ENCODE peak calls at places on chromosome 5, in seven cellular contexts. One of them, this sample, is unnamed. For H3K4me1, the result is how much of the 10 kb centered on the place peaks cover.

GRCh38 chr5:144230806-144231205 is 60.1 kb downstream of the KCTD16 start:
- DNase-seq in upper lobe of right lung: no peak
- DNase-seq in upper lobe of left lung: no peak
- DNase-seq in RWPE2: no peak
- DNase-seq in pancreas: no peak
- DNase-seq in IMR-90: no peak
- DNase-seq in thoracic aorta: no peak
- DNase-seq in this sample: no peak

GRCh38 chr5:171520300-171521170 is 101.1 kb downstream of the FGF18 start:
- DNase-seq in upper lobe of right lung: no peak
- DNase-seq in thoracic aorta: no peak
- DNase-seq in upper lobe of left lung: peak
- DNase-seq in pancreas: no peak
- DNase-seq in RWPE2: no peak
- DNase-seq in IMR-90: peak
- DNase-seq in this sample: no peak

GRCh38 chr5:56003179-56003578 is 8.4 kb upstream of the IL6ST start:
- DNase-seq in thoracic aorta: no peak
- DNase-seq in IMR-90: peak
- DNase-seq in upper lobe of left lung: no peak
- DNase-seq in upper lobe of right lung: no peak
- DNase-seq in pancreas: no peak
- DNase-seq in RWPE2: no peak
- DNase-seq in this sample: no peak

GRCh38 chr5:147554285-147554817 is 44.5 kb upstream of the DPYSL3 start:
- DNase-seq in IMR-90: peak
- DNase-seq in RWPE2: no peak
- DNase-seq in upper lobe of left lung: no peak
- DNase-seq in upper lobe of right lung: no peak
- DNase-seq in pancreas: no peak
- DNase-seq in thoracic aorta: no peak
- DNase-seq in this sample: no peak

GRCh38 chr5:143355710-143356109 is 47.8 kb downstream of the NR3C1 start:
- DNase-seq in thoracic aorta: no peak
- DNase-seq in upper lobe of left lung: no peak
- DNase-seq in RWPE2: peak
- DNase-seq in pancreas: no peak
- DNase-seq in IMR-90: peak
- DNase-seq in upper lobe of right lung: no peak
- DNase-seq in this sample: no peak

GRCh38 chr5:55923177-55923872 is 71.4 kb downstream of the IL6ST start:
- DNase-seq in pancreas: no peak
- DNase-seq in upper lobe of right lung: no peak
- DNase-seq in thoracic aorta: no peak
- DNase-seq in IMR-90: no peak
- DNase-seq in RWPE2: no peak
- DNase-seq in upper lobe of left lung: no peak
- DNase-seq in this sample: peak

GRCh38 chr5:36646507-36647023 is 40.2 kb downstream of the SLC1A3 start:
- DNase-seq in upper lobe of right lung: no peak
- DNase-seq in IMR-90: no peak
- DNase-seq in pancreas: no peak
- DNase-seq in thoracic aorta: no peak
- DNase-seq in RWPE2: no peak
- DNase-seq in upper lobe of left lung: no peak
- DNase-seq in this sample: no peak

GRCh38 chr5:159104058-159104651 is 4.4 kb upstream of the EBF1 start:
- DNase-seq in pancreas: no peak
- DNase-seq in upper lobe of left lung: peak
- DNase-seq in upper lobe of right lung: peak
- DNase-seq in thoracic aorta: no peak
- DNase-seq in IMR-90: peak
- DNase-seq in RWPE2: no peak
- DNase-seq in this sample: no peak

GRCh38 chr5:42995152-42995751 is 44.9 kb downstream of the ANXA2R start:
- DNase-seq in RWPE2: no peak
- DNase-seq in upper lobe of left lung: no peak
- DNase-seq in IMR-90: peak
- DNase-seq in thoracic aorta: no peak
- DNase-seq in pancreas: no peak
- DNase-seq in upper lobe of right lung: no peak
- DNase-seq in this sample: no peak

GRCh38 chr5:71757590-71758543 is 38.8 kb downstream of the CARTPT start:
- DNase-seq in upper lobe of left lung: no peak
- DNase-seq in thoracic aorta: peak
- DNase-seq in RWPE2: no peak
- DNase-seq in pancreas: no peak
- DNase-seq in upper lobe of right lung: no peak
- DNase-seq in IMR-90: peak
- DNase-seq in this sample: peak

GRCh38 chr5:143456952-143457547 is 53.6 kb upstream of the NR3C1 start:
- DNase-seq in upper lobe of right lung: no peak
- DNase-seq in thoracic aorta: no peak
- DNase-seq in IMR-90: peak
- DNase-seq in upper lobe of left lung: no peak
- DNase-seq in pancreas: no peak
- DNase-seq in RWPE2: no peak
- DNase-seq in this sample: no peak

GRCh38 chr5:82045526-82046267 is 73.9 kb downstream of the ATG10 start:
- DNase-seq in RWPE2: no peak
- DNase-seq in pancreas: no peak
- DNase-seq in upper lobe of right lung: no peak
- DNase-seq in upper lobe of left lung: no peak
- DNase-seq in IMR-90: peak
- DNase-seq in thoracic aorta: no peak
- DNase-seq in this sample: no peak

GRCh38 chr5:133461796-133462516 is 150.4 kb downstream of the FSTL4 start:
- DNase-seq in RWPE2: no peak
- DNase-seq in pancreas: no peak
- DNase-seq in upper lobe of left lung: no peak
- DNase-seq in upper lobe of right lung: no peak
- DNase-seq in IMR-90: no peak
- DNase-seq in thoracic aorta: no peak
- DNase-seq in this sample: peak

GRCh38 chr5:119274767-119275130 is 81.1 kb upstream of the TNFAIP8 start:
- DNase-seq in RWPE2: no peak
- DNase-seq in thoracic aorta: no peak
- DNase-seq in upper lobe of right lung: no peak
- DNase-seq in pancreas: no peak
- DNase-seq in upper lobe of left lung: no peak
- DNase-seq in IMR-90: peak
- DNase-seq in this sample: no peak

GRCh38 chr5:122392844-122393243 is 80.8 kb downstream of the SNCAIP start:
- DNase-seq in upper lobe of left lung: no peak
- DNase-seq in IMR-90: peak
- DNase-seq in upper lobe of right lung: no peak
- DNase-seq in pancreas: no peak
- DNase-seq in thoracic aorta: no peak
- DNase-seq in RWPE2: no peak
- DNase-seq in this sample: no peak

GRCh38 chr5:96714951-96715451 is 52.8 kb downstream of the CAST start:
- DNase-seq in pancreas: no peak
- DNase-seq in RWPE2: no peak
- DNase-seq in IMR-90: peak
- DNase-seq in upper lobe of left lung: no peak
- DNase-seq in upper lobe of right lung: no peak
- DNase-seq in thoracic aorta: peak
- DNase-seq in this sample: peak

GRCh38 chr5:6261256-6261655 is 117.1 kb downstream of the MED10 start:
- DNase-seq in RWPE2: peak
- DNase-seq in IMR-90: no peak
- DNase-seq in upper lobe of right lung: no peak
- DNase-seq in pancreas: no peak
- DNase-seq in thoracic aorta: no peak
- DNase-seq in upper lobe of left lung: no peak
- DNase-seq in this sample: no peak

GRCh38 chr5:149128023-149128875 is 13.0 kb upstream of the ABLIM3 start:
- DNase-seq in upper lobe of right lung: no peak
- DNase-seq in IMR-90: peak
- DNase-seq in RWPE2: no peak
- DNase-seq in pancreas: no peak
- DNase-seq in thoracic aorta: no peak
- DNase-seq in upper lobe of left lung: no peak
- DNase-seq in this sample: no peak

GRCh38 chr5:95723632-95724369 is 7.3 kb upstream of the RHOBTB3 start:
- DNase-seq in upper lobe of right lung: no peak
- DNase-seq in RWPE2: no peak
- DNase-seq in upper lobe of left lung: no peak
- DNase-seq in IMR-90: peak
- DNase-seq in pancreas: no peak
- DNase-seq in thoracic aorta: no peak
- DNase-seq in this sample: no peak

GRCh38 chr5:55276771-55277170 is 30.7 kb downstream of the DHX29 start:
- DNase-seq in pancreas: no peak
- DNase-seq in upper lobe of left lung: no peak
- DNase-seq in thoracic aorta: no peak
- DNase-seq in upper lobe of right lung: no peak
- DNase-seq in IMR-90: peak
- DNase-seq in RWPE2: no peak
- DNase-seq in this sample: no peak

DNA sequence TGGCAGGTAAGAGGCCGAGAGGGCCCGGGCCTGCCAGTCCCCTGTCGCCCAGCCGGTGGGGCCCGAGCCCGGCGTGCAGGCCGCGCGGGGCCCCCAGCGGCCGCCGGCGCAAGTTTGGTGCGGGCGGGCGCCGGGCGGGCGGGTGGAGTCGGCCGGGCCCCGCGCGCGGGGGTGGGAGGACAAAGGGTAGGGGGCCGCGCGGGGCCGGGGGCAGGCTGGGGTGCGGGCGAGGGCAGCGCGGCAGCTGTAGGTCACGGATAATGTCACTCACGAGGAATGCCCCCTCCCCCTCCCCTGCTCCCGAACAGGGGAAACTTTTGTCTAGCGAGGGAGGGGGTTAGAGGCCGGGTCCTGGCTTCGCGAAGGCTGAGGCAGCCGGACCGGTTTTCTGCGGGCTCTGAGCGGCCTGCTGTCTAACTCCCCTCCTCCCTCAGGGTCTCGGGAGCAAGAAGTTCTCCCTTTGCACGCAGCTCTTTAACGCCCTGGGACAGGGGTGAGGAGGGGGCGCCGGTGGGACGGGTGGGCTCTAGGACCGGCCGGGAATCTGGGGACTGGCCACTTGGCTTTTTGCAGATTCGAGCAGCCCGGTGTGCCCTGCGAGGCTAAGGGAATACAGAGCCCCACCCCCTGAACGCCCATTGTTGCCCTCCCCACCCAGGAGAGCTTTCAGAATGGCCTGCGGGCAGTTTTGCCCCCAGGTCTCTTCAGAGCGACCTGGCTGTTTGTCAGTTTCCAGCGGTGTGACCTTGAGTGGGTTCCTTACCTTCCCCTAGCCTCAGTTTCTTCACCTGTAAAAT is 21.3 kb upstream of the NDST1 start:
- DNase-seq in thoracic aorta: no peak
- DNase-seq in RWPE2: no peak
- DNase-seq in pancreas: peak
- DNase-seq in IMR-90: peak
- DNase-seq in upper lobe of right lung: peak
- DNase-seq in upper lobe of left lung: no peak
- DNase-seq in this sample: no peak
- H3K4me1 ChIP-seq in thoracic aorta: under half
- H3K4me1 ChIP-seq in RWPE2: under half
- H3K4me1 ChIP-seq in pancreas: under half
- H3K4me1 ChIP-seq in IMR-90: under half
- H3K4me1 ChIP-seq in upper lobe of right lung: under half
- H3K4me1 ChIP-seq in upper lobe of left lung: half or more
- H3K4me1 ChIP-seq in this sample: half or more

DNA sequence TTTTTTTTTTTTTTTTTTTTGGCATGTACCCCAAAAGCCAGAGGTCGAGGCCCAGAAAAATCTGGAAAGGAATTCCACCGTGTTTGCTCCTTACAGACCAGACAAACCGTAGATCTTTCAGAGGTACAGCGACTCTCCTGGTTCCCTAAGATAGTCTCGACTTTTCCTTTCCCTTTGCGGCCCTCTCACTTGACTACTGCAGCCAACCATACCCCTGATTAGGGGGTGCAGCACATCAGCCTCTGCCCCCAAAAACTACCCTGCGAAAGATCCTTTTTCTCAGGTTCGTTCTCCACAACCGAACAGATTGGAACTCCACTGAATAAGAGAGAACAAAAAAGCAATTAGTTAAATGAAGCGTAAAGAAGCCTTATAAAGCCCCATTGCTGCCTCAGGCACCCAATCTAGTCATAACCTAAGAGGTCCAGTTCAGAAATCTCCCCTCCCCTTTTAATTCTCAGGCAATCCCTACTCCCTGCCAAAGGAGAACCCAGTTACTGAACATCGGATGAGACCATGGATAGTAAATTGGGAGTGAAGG is 376 bp upstream of the TICAM2 start:
- DNase-seq in upper lobe of left lung: no peak
- DNase-seq in upper lobe of right lung: no peak
- DNase-seq in RWPE2: no peak
- DNase-seq in IMR-90: no peak
- DNase-seq in pancreas: no peak
- DNase-seq in thoracic aorta: no peak
- DNase-seq in this sample: no peak
- H3K4me1 ChIP-seq in upper lobe of left lung: under half
- H3K4me1 ChIP-seq in upper lobe of right lung: under half
- H3K4me1 ChIP-seq in RWPE2: under half
- H3K4me1 ChIP-seq in IMR-90: under half
- H3K4me1 ChIP-seq in pancreas: under half
- H3K4me1 ChIP-seq in thoracic aorta: under half
- H3K4me1 ChIP-seq in this sample: under half

GRCh38 chr5:135153661-135154060 is 119.6 kb upstream of the PITX1 start:
- DNase-seq in upper lobe of left lung: no peak
- DNase-seq in RWPE2: peak
- DNase-seq in thoracic aorta: no peak
- DNase-seq in upper lobe of right lung: no peak
- DNase-seq in pancreas: no peak
- DNase-seq in IMR-90: no peak
- DNase-seq in this sample: no peak
- H3K4me1 ChIP-seq in upper lobe of left lung: under half
- H3K4me1 ChIP-seq in RWPE2: under half
- H3K4me1 ChIP-seq in thoracic aorta: under half
- H3K4me1 ChIP-seq in upper lobe of right lung: under half
- H3K4me1 ChIP-seq in pancreas: under half
- H3K4me1 ChIP-seq in IMR-90: under half
- H3K4me1 ChIP-seq in this sample: under half

GRCh38 chr5:62731011-62731410 is 152.4 kb downstream of the LRRC70 start:
- DNase-seq in pancreas: no peak
- DNase-seq in upper lobe of right lung: no peak
- DNase-seq in thoracic aorta: no peak
- DNase-seq in RWPE2: no peak
- DNase-seq in IMR-90: no peak
- DNase-seq in upper lobe of left lung: no peak
- DNase-seq in this sample: no peak

GRCh38 chr5:62732677-62733121 is 154.1 kb downstream of the LRRC70 start:
- DNase-seq in thoracic aorta: no peak
- DNase-seq in IMR-90: peak
- DNase-seq in pancreas: no peak
- DNase-seq in upper lobe of left lung: no peak
- DNase-seq in upper lobe of right lung: no peak
- DNase-seq in RWPE2: no peak
- DNase-seq in this sample: no peak

GRCh38 chr5:62722360-62722759 is 143.7 kb downstream of the LRRC70 start:
- DNase-seq in upper lobe of right lung: no peak
- DNase-seq in IMR-90: no peak
- DNase-seq in thoracic aorta: no peak
- DNase-seq in pancreas: no peak
- DNase-seq in upper lobe of left lung: no peak
- DNase-seq in RWPE2: no peak
- DNase-seq in this sample: no peak

GRCh38 chr5:62729662-62730061 is 151.0 kb downstream of the LRRC70 start:
- DNase-seq in pancreas: no peak
- DNase-seq in upper lobe of left lung: no peak
- DNase-seq in RWPE2: no peak
- DNase-seq in IMR-90: no peak
- DNase-seq in thoracic aorta: no peak
- DNase-seq in upper lobe of right lung: no peak
- DNase-seq in this sample: no peak

GRCh38 chr5:62727184-62727583 is 148.6 kb downstream of the LRRC70 start:
- DNase-seq in IMR-90: no peak
- DNase-seq in upper lobe of left lung: no peak
- DNase-seq in thoracic aorta: no peak
- DNase-seq in pancreas: no peak
- DNase-seq in RWPE2: no peak
- DNase-seq in upper lobe of right lung: no peak
- DNase-seq in this sample: no peak
- H3K4me1 ChIP-seq in IMR-90: under half
- H3K4me1 ChIP-seq in upper lobe of left lung: under half
- H3K4me1 ChIP-seq in thoracic aorta: under half
- H3K4me1 ChIP-seq in pancreas: under half
- H3K4me1 ChIP-seq in RWPE2: under half
- H3K4me1 ChIP-seq in upper lobe of right lung: under half
- H3K4me1 ChIP-seq in this sample: under half